ENCODE peak calls at places on chromosomes 16 and 17, in nine cellular contexts. S is colonic mucosa, X is transverse colon, R is upper lobe of right lung, B is fibroblast of lung, L is ascending aorta, O is SK-N-SH, M is PC-3, Y is pancreas. H is an unnamed sample. For H3K36me3, the result is how much of the 10 kb centered on the place peaks cover.

GRCh38 chr17:28712037-28712704 is 483 bp upstream of the PROCA1 start:
- DNase-seq in S (peak), X (peak), R (peak), B (no peak), L (peak), O (no peak), M (no peak), Y (peak), H (no peak)

GRCh38 chr17:282000-282911 is 70.4 kb downstream of the RPH3AL start:
- DNase-seq in S (no peak), X (no peak), R (peak), B (no peak), L (peak), O (no peak), M (no peak), Y (peak), H (no peak)

GRCh38 chr17:28346746-28347246 is 10.5 kb downstream of the POLDIP2 start:
- DNase-seq in S (no peak), X (no peak), R (peak), B (peak), L (no peak), O (peak), M (no peak), Y (peak), H (no peak)

GRCh38 chr17:29592850-29593545 is at the start of gene ANKRD13B:
- DNase-seq in S (peak), X (peak), R (peak), B (peak), L (no peak), O (peak), M (no peak), Y (no peak), H (no peak)

GRCh38 chr16:54526916-54527315 is 240.3 kb upstream of the IRX3 start:
- DNase-seq in S (no peak), X (no peak), R (no peak), B (no peak), L (no peak), O (no peak), M (no peak), Y (no peak), H (no peak)

GRCh38 chr16:89737341-89738071 is 16.2 kb downstream of the ZNF276 start:
- DNase-seq in S (no peak), X (no peak), R (no peak), B (no peak), L (no peak), O (no peak), M (no peak), Y (no peak), H (no peak)

GRCh38 chr17:69858460-69858859 is 216.6 kb upstream of the KCNJ16 start:
- DNase-seq in S (no peak), X (no peak), R (no peak), B (no peak), L (no peak), O (no peak), M (no peak), Y (no peak), H (no peak)

GRCh38 chr17:80388175-80388574 is 26.8 kb upstream of the ENDOV start:
- DNase-seq in S (no peak), X (no peak), R (no peak), B (no peak), L (no peak), O (peak), M (no peak), Y (no peak), H (no peak)

GRCh38 chr16:24013733-24014645 is 178.2 kb downstream of the PRKCB start:
- DNase-seq in S (peak), X (peak), R (no peak), B (no peak), L (no peak), O (no peak), M (no peak), Y (no peak), H (no peak)

GRCh38 chr17:28953444-28954118 is 2.3 kb upstream of the PHF12 start:
- DNase-seq in S (peak), X (peak), R (no peak), B (no peak), L (no peak), O (peak), M (peak), Y (peak), H (no peak)

GRCh38 chr17:31475378-31476162 is 84.1 kb downstream of the RAB11FIP4 start:
- DNase-seq in S (no peak), X (no peak), R (no peak), B (no peak), L (no peak), O (no peak), M (no peak), Y (no peak), H (no peak)

GRCh38 chr17:80463784-80464400 is 12.5 kb downstream of the NPTX1 start:
- DNase-seq in S (no peak), X (no peak), R (no peak), B (no peak), L (no peak), O (no peak), M (no peak), Y (no peak), H (no peak)

GRCh38 chr16:75042423-75043174 is 43.8 kb downstream of the ZNRF1 start:
- DNase-seq in S (no peak), X (no peak), R (no peak), B (no peak), L (no peak), O (no peak), M (no peak), Y (no peak), H (no peak)

GRCh38 chr17:44884941-44885340 is 14.3 kb downstream of the EFTUD2 start:
- DNase-seq in S (no peak), X (no peak), R (no peak), B (no peak), L (no peak), O (no peak), M (no peak), Y (no peak), H (no peak)

GRCh38 chr16:11079657-11080187 is 135.4 kb downstream of the CLEC16A start:
- DNase-seq in S (no peak), X (no peak), R (no peak), B (peak), L (no peak), O (peak), M (peak), Y (no peak), H (no peak)

GRCh38 chr16:27355610-27356009 is 41.8 kb downstream of the IL4R start:
- DNase-seq in S (peak), X (peak), R (peak), B (peak), L (no peak), O (no peak), M (peak), Y (no peak), H (no peak)

GRCh38 chr17:81342062-81342699 is 47.1 kb upstream of the SLC38A10 start:
- DNase-seq in S (no peak), X (no peak), R (no peak), B (peak), L (no peak), O (no peak), M (peak), Y (no peak), H (no peak)

GRCh38 chr16:11325404-11326083 is 19.7 kb upstream of the RMI2 start:
- DNase-seq in S (no peak), X (no peak), R (no peak), B (no peak), L (no peak), O (no peak), M (no peak), Y (no peak), H (no peak)

GRCh38 chr17:27518048-27518447 is 61.8 kb downstream of the KSR1 start:
- DNase-seq in S (no peak), X (no peak), R (no peak), B (no peak), L (no peak), O (no peak), M (no peak), Y (no peak), H (no peak)

GRCh38 chr16:80931985-80932720 is 74.5 kb downstream of the CMC2 start:
- DNase-seq in S (peak), X (peak), R (peak), B (peak), L (peak), O (peak), M (peak), Y (peak), H (no peak)

GRCh38 chr17:34126496-34126895 is 128.6 kb upstream of the CCL2 start:
- DNase-seq in S (no peak), X (no peak), R (no peak), B (no peak), L (no peak), O (no peak), M (no peak), Y (no peak), H (no peak)

GRCh38 chr16:57962756-57963155 is 8.2 kb downstream of the CNGB1 start:
- DNase-seq in S (no peak), X (no peak), R (peak), B (no peak), L (no peak), O (no peak), M (no peak), Y (no peak), H (no peak)

GRCh38 chr17:12977008-12977751 is 40.6 kb downstream of the ELAC2 start:
- DNase-seq in S (no peak), X (no peak), R (no peak), B (no peak), L (no peak), O (no peak), M (no peak), Y (no peak), H (no peak)

GRCh38 chr16:79089735-79090284 is 510.7 kb downstream of the MAF start:
- DNase-seq in S (peak), X (peak), R (no peak), B (no peak), L (peak), O (no peak), M (no peak), Y (peak), H (no peak)

GRCh38 chr17:59825533-59826316 is 67.0 kb downstream of the TUBD1 start:
- DNase-seq in S (no peak), X (no peak), R (no peak), B (peak), L (no peak), O (no peak), M (peak), Y (no peak), H (no peak)

GRCh38 chr16:2497116-2497630 is 16.6 kb upstream of the ATP6V0C start:
- DNase-seq in S (no peak), X (no peak), R (peak), B (peak), L (no peak), O (peak), M (no peak), Y (no peak), H (no peak)

GRCh38 chr16:21101631-21102420 is 48.8 kb downstream of the DNAH3 start:
- DNase-seq in S (no peak), X (peak), R (no peak), B (peak), L (no peak), O (peak), M (peak), Y (no peak), H (no peak)

GRCh38 chr17:16085066-16085699 is 85.6 kb downstream of the TTC19 start:
- DNase-seq in S (no peak), X (no peak), R (no peak), B (peak), L (no peak), O (no peak), M (peak), Y (no peak), H (no peak)

GRCh38 chr17:38349097-38349904 is 2.3 kb upstream of the SOCS7 start:
- DNase-seq in S (peak), X (peak), R (peak), B (peak), L (peak), O (peak), M (peak), Y (peak), H (peak)

GRCh38 chr17:74742153-74742515 is 5.1 kb downstream of the RAB37 start:
- DNase-seq in S (no peak), X (peak), R (no peak), B (no peak), L (no peak), O (no peak), M (peak), Y (no peak), H (no peak)

GRCh38 chr17:82544431-82545070 is 25.0 kb downstream of the FOXK2 start:
- DNase-seq in S (no peak), X (no peak), R (no peak), B (no peak), L (no peak), O (peak), M (no peak), Y (no peak), H (no peak)

GRCh38 chr17:75652934-75653549 is 13.9 kb downstream of the RECQL5 start:
- DNase-seq in S (no peak), X (no peak), R (peak), B (peak), L (no peak), O (peak), M (peak), Y (no peak), H (no peak)

GRCh38 chr17:54405826-54406225 is 494.8 kb upstream of the TOM1L1 start:
- DNase-seq in S (no peak), X (no peak), R (no peak), B (no peak), L (no peak), O (no peak), M (no peak), Y (no peak), H (no peak)

GRCh38 chr16:23149267-23149992 is at the start of gene USP31:
- DNase-seq in S (peak), X (peak), R (peak), B (peak), L (peak), O (peak), M (peak), Y (peak), H (peak)

GRCh38 chr17:17774009-17774881 is 62.5 kb downstream of the SREBF1 start:
- DNase-seq in S (peak), X (peak), R (no peak), B (peak), L (no peak), O (no peak), M (peak), Y (peak), H (no peak)
- TF ChIP-seq CTCF in S (peak), X (peak), R (peak), B (peak), L (peak), O (peak), M (peak), Y (peak), H (peak)

GRCh38 chr17:6940186-6940649 is 55.6 kb upstream of the ALOX12 start:
- DNase-seq in S (no peak), X (peak), R (no peak), B (no peak), L (no peak), O (peak), M (no peak), Y (no peak), H (no peak)
- H3K4me3 ChIP-seq in S (peak), X (peak), R (peak), B (peak), L (peak), O (peak), M (no peak), Y (peak), H (no peak)

GRCh38 chr17:36524428-36524876 is 10.2 kb downstream of the MYO19 start:
- DNase-seq in S (no peak), X (no peak), R (no peak), B (no peak), L (no peak), O (no peak), M (peak), Y (no peak), H (no peak)

GRCh38 chr17:36527851-36528250 is 6.8 kb downstream of the MYO19 start:
- DNase-seq in S (no peak), X (no peak), R (peak), B (no peak), L (no peak), O (no peak), M (no peak), Y (no peak), H (no peak)

GRCh38 chr17:36529121-36529520 is 5.5 kb downstream of the MYO19 start:
- DNase-seq in S (no peak), X (no peak), R (no peak), B (peak), L (no peak), O (no peak), M (peak), Y (no peak), H (no peak)

GRCh38 chr17:36525113-36525512 is 9.6 kb downstream of the MYO19 start:
- DNase-seq in S (no peak), X (no peak), R (no peak), B (peak), L (no peak), O (no peak), M (peak), Y (no peak), H (no peak)

DNA sequence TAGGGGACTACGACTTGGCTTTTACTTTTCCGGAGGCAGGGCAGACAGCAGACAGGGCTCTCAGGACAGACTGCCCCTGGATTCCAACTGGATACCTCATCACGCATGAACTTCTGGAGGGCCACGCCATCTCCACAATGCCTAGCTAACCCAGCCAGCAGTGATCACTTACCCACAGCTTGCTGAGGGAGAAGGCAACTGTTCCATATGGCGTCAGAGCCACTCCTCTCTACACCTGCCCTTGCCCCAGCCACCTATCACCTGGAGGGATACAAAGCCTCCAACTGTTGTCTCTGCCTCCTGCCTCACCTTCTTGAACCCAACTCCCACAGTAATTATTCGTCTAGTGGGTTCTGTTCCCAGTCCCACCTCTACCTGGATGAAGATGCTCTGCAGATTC is 8.8 kb downstream of the MYO19 start:
- DNase-seq in S (no peak), X (no peak), R (no peak), B (no peak), L (no peak), O (no peak), M (no peak), Y (no peak), H (no peak)
- H3K36me3 ChIP-seq in S (under half), X (under half), R (half or more), B (under half), L (under half), O (under half), M (under half), Y (under half), H (under half)

DNA sequence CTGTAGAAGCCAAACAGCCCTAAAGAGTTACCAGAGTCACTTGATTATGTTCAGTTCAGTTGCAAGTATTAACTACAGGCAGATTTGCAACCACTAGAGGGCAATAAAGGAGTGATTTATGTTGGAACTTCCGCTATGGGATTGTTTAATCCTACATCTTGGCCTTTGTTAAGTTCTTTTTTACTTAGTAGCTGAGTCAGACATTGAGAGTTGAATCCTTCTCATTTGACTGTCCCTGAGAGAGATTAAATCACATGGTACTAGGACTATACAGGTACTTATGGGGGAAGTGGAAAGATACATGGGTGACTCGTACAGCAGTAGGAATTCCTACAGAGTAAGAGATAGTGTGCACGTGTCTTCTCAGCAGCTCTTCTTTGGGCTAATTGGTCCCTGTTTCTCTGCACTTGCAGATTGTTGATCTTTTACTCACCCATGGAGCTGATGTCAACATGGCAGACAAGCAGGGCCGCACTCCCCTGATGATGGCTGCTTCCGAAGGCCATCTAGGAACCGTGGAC is 40.3 kb downstream of the CYB561 start:
- DNase-seq in S (no peak), X (no peak), R (no peak), B (peak), L (no peak), O (peak), M (peak), Y (no peak), H (peak)
- TF ChIP-seq CTCF in S (peak), X (peak), R (peak), B (peak), L (peak), O (peak), M (peak), Y (peak), H (peak)

GRCh38 chr17:48002208-48002919 is 31.5 kb downstream of the CDK5RAP3 start:
- DNase-seq in S (no peak), X (no peak), R (no peak), B (peak), L (no peak), O (no peak), M (peak), Y (no peak), H (peak)
- H3K4me3 ChIP-seq in S (no peak), X (no peak), R (no peak), B (no peak), L (no peak), O (peak), M (peak), Y (no peak), H (no peak)

GRCh38 chr17:64689106-64689505 is 27.0 kb upstream of the SMURF2 start:
- DNase-seq in S (no peak), X (no peak), R (no peak), B (no peak), L (no peak), O (no peak), M (peak), Y (no peak), H (no peak)
- H3K36me3 ChIP-seq in S (under half), X (under half), R (under half), B (under half), L (under half), O (under half), M (under half), Y (under half), H (under half)

DNA sequence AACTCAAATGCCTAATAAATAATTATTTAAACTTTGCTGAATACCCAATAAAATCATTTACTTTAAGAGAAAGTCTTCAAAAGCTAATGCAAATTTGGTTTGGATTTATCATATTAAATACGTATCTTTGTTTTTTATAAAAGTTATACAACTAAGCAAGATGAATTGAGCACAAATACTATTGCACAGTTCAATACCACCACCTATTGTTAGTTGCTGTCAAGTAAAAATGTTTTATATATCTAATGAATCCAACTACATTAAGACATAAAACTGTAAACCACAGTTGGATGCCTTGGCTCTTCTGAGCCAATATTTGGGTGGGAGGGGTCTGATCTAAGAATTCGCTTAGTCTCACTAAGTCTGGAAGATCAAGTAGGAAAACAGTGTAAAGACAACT is 7.7 kb downstream of the FBXL20 start:
- DNase-seq in S (no peak), X (no peak), R (no peak), B (peak), L (no peak), O (no peak), M (no peak), Y (no peak), H (no peak)
- TF ChIP-seq CTCF in S (no peak), X (no peak), R (no peak), B (no peak), L (peak), O (peak), M (no peak), Y (no peak), H (no peak)

GRCh38 chr17:61400786-61401279 is 1.2 kb downstream of the TBX2 start:
- DNase-seq in S (no peak), X (no peak), R (peak), B (peak), L (no peak), O (peak), M (no peak), Y (no peak), H (no peak)
- H3K4me3 ChIP-seq in S (peak), X (peak), R (peak), B (peak), L (peak), O (peak), M (peak), Y (peak), H (peak)

DNA sequence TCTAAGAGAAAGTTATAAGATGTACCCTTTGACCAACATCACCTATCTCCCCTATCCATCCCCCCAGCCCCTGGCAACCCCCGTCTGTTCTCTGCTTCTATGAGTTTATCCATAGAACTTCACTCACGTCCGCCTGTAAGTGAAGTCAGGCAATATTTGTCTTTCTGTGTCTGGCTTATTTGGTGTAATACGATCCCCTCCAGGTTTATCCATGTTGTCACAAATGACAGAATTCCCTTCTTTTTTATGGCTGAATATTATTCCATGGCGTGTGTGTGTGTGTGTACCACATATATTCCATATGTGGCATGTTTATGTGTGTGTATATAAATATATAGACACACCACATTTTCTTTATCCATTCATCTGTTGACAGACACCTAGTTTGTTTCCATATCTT is 339.7 kb downstream of the CPPED1 start:
- DNase-seq in S (no peak), X (no peak), R (no peak), B (no peak), L (no peak), O (no peak), M (no peak), Y (no peak), H (no peak)
- H3K36me3 ChIP-seq in S (under half), X (under half), R (under half), B (under half), L (under half), O (under half), M (under half), Y (under half), H (under half)

GRCh38 chr17:48500435-48501426 is 30.1 kb downstream of the HOXB1 start:
- DNase-seq in S (no peak), X (peak), R (no peak), B (peak), L (no peak), O (no peak), M (peak), Y (no peak), H (no peak)
- TF ChIP-seq CTCF in S (no peak), X (no peak), R (no peak), B (peak), L (no peak), O (no peak), M (no peak), Y (no peak), H (no peak)

H was measured in kidney epithelial cell.